ENCODE peak calls at places on chromosomes 4 and X, in four cellular contexts. J, H, F and N are unnamed samples.

GRCh38 chr4:82951196-82951595 is 50.7 kb downstream of the THAP9 start:
- DNase-seq in H (no peak), F (no peak), J (no peak), N (no peak)

GRCh38 chrX:30906726-30907125 is 17.7 kb upstream of the TAB3 start:
- DNase-seq in F (no peak), H (no peak), J (no peak), N (no peak)

GRCh38 chr4:120561648-120562047 is 360.9 kb downstream of the PRDM5 start:
- DNase-seq in J (no peak), F (no peak), H (no peak), N (no peak)

GRCh38 chrX:40108084-40108958 is 10.6 kb upstream of the BCOR start:
- DNase-seq in J (peak), F (peak), H (peak), N (no peak)

GRCh38 chrX:154378059-154378798 is 866 bp upstream of the EMD start:
- DNase-seq in F (peak), H (no peak), J (peak), N (no peak)

GRCh38 chr4:113908829-113909228 is 70.6 kb downstream of the ARSJ start:
- DNase-seq in J (peak), F (no peak), H (no peak), N (no peak)

GRCh38 chrX:63506320-63506719 is 155.2 kb upstream of the SPIN4 start:
- DNase-seq in H (peak), F (no peak), J (peak), N (no peak)

GRCh38 chrX:69546417-69546816 is 42.3 kb downstream of the NALF2 start:
- DNase-seq in H (no peak), F (no peak), J (no peak), N (no peak)

GRCh38 chr4:152072001-152072485 is 311.2 kb upstream of the GATB start:
- DNase-seq in H (no peak), F (peak), J (no peak), N (no peak)

GRCh38 chrX:28609917-28610613 is 22.8 kb downstream of the IL1RAPL1 start:
- DNase-seq in F (peak), J (no peak), H (no peak), N (no peak)

GRCh38 chr4:78205601-78206000 is 148.5 kb downstream of the FRAS1 start:
- DNase-seq in J (no peak), H (no peak), F (no peak), N (no peak)

GRCh38 chr4:7462509-7462971 is 27.8 kb upstream of the PSAPL1 start:
- DNase-seq in J (no peak), H (peak), F (peak), N (no peak)

GRCh38 chr4:138595731-138596465 is 353.7 kb upstream of the SLC7A11 start:
- DNase-seq in J (no peak), F (no peak), H (no peak), N (no peak)

GRCh38 chr4:147833254-147833653 is 101.4 kb downstream of the ARHGAP10 start:
- DNase-seq in J (no peak), H (no peak), F (no peak), N (no peak)

GRCh38 chr4:38818441-38818976 is 13.9 kb upstream of the TLR1 start:
- DNase-seq in H (no peak), F (no peak), J (no peak), N (no peak)

GRCh38 chr4:140839888-140840790 is 84.0 kb upstream of the TBC1D9 start:
- DNase-seq in F (no peak), H (no peak), J (no peak), N (no peak)

GRCh38 chr4:101014417-101014816 is 332.9 kb downstream of the PPP3CA start:
- DNase-seq in F (no peak), H (no peak), J (no peak), N (no peak)

GRCh38 chr4:16027114-16027513 is 56.7 kb downstream of the PROM1 start:
- DNase-seq in J (no peak), F (no peak), H (no peak), N (no peak)

GRCh38 chrX:63566856-63567255 is 215.7 kb upstream of the SPIN4 start:
- DNase-seq in F (no peak), J (no peak), H (no peak), N (no peak)

GRCh38 chr4:54400802-54401201 is 171.7 kb downstream of the PDGFRA start:
- DNase-seq in J (peak), F (no peak), H (peak), N (no peak)

DNA sequence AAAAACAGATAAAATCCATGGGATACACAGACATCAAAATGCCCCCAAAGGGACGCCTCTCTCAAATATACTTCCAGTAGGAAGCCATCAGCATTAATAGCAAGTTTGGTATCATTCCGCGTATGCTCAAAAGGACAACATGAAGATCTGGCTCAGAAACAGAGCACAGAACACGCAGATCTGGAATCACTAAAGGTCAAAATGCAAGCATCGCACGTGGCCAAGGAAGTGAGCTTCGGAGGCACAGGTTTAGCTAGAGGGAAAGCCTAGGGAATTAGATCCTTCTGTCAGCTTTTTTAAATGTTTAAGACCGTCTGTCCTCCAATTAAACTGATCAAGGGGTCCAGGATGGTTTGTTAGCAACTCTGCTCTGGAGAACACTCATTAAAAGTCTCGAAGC is 177.5 kb upstream of the PPARGC1A start:
- DNase-seq in J (no peak), F (no peak), H (no peak), N (no peak)
- H3K27ac ChIP-seq in J (no peak), F (peak), H (no peak), N (no peak)

DNA sequence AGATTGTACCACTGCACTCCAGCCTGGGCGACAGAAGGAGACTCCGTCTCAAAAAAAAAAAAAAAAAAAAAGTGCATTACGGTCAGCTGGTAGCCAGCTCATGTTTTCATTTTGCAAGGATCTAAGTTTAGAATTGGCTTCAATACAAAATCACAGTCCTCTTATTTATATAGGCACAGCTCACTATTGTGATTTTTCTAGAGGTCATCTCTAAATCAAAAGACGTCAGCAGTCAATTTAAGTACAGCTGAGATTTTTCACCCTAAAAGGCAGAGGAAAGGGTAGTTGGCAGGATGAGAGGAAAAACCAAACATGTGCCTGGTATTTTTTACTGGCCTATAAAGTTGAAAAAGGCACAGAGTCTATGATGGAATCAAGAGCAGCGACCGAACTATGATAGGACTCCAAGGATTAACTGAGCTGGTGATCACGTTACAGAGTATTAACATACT is 30.8 kb downstream of the ASB5 start:
- DNase-seq in H (no peak), J (no peak), F (no peak), N (no peak)
- H3K27ac ChIP-seq in H (no peak), J (no peak), F (peak), N (no peak)

GRCh38 chr4:76886214-76886613 is 11.7 kb downstream of the SOWAHB start:
- DNase-seq in H (no peak), J (no peak), F (no peak), N (no peak)
- H3K27ac ChIP-seq in H (no peak), J (no peak), F (no peak), N (no peak)

GRCh38 chrX:2926664-2927275 is 2.4 kb downstream of the ARSD start:
- DNase-seq in J (no peak), H (no peak), F (no peak), N (no peak)

GRCh38 chrX:2931612-2932011 is 2.5 kb upstream of the ARSD start:
- DNase-seq in H (no peak), F (no peak), J (no peak), N (no peak)

GRCh38 chrX:2928127-2928582 is 984 bp downstream of the ARSD start:
- DNase-seq in F (peak), H (no peak), J (no peak), N (no peak)

GRCh38 chrX:2931155-2931554 is 2.0 kb upstream of the ARSD start:
- DNase-seq in J (no peak), H (no peak), F (no peak), N (no peak)

GRCh38 chrX:2928583-2929434 is at the start of gene ARSD:
- DNase-seq in H (peak), J (peak), F (peak), N (peak)
- H3K27ac ChIP-seq in H (peak), J (no peak), F (peak), N (peak)

GRCh38 chr4:48779095-48779997 is 733 bp downstream of the FRYL start:
- DNase-seq in J (peak), F (peak), H (peak), N (peak)

GRCh38 chr4:48777739-48778138 is 2.3 kb downstream of the FRYL start:
- DNase-seq in F (no peak), J (no peak), H (no peak), N (no peak)

GRCh38 chr4:48778431-48779094 is 1.5 kb downstream of the FRYL start:
- DNase-seq in F (no peak), H (no peak), J (peak), N (no peak)

GRCh38 chr4:48772568-48772967 is 7.5 kb downstream of the FRYL start:
- DNase-seq in J (no peak), H (no peak), F (no peak), N (no peak)

DNA sequence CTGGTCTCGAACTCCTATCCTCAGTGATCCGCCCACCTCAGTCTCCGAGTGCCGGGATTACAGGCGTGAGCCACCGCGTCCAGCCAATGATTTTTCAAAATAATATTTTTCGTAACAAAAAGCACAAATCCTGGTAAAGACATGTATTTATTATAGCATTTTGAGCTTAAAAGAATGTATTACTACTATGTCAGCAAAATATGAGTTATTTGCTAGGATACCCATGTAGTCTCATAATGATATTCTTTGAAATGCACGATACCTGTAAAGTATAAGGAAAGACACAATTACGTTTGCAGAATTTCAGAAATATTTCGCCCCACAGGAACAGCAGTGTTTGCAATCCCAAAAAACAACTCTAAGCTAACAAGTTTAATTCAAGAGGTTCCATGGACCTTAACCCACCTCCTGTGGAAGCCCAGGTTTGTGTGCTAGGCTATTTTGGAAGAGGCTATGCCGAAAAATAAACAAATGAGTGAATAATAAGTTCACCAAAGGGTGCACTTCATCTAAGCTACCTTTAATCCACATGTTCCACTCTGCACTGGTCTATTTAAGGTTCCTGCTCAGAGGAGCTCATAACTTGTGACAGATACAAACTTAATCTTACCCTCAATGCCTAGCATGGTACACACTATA is 5.2 kb downstream of the FRYL start:
- DNase-seq in H (no peak), J (no peak), F (no peak), N (no peak)
- H3K27ac ChIP-seq in H (no peak), J (no peak), F (peak), N (no peak)

GRCh38 chr4:74631988-74632387 is 162.3 kb downstream of the BTC start:
- DNase-seq in J (no peak), H (no peak), F (no peak), N (no peak)
- H3K27ac ChIP-seq in J (no peak), H (peak), F (no peak), N (peak)

DNA sequence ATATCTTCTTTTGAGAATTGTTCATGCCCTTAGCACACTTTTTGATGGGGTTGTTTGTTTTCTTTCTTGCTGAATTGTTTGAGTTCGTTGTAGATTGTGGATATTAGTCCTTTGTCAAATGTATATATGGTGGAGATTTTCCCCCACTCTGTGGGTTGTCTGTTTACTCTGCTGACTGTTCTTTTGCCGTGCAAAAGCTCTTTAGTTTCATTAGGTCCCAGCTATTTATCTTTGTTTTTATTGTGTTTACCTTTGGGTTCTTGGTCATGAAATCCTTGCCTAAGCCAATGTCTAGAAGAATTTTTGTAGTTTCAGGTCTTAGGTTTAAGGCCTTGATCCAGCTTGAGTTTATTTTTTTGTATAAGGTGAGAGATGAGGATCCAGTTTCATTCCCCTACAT is 1372.6 kb upstream of the TENM3 start:
- DNase-seq in J (no peak), F (no peak), H (no peak), N (no peak)
- H3K27ac ChIP-seq in J (no peak), F (no peak), H (no peak), N (no peak)

DNA sequence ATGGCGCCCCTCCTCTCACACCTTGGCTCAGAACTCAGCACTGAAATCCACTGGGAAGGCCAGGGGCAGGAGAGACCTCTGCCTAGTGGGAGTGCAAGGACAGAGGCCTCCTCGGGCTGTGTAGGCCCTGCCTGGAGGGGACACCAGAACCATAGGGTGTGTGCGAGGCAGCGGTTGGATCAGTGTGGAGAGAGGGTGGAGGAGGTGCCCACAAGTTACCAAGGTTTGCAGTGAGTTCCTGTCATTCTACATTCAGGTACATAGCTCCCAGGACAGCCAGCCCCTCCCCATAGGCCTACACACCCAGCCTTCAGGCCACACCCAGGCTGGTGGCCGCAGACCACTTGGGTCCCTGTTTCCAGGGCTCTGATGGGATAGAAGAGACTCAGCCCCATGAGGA is 19.2 kb upstream of the SPON2 start:
- DNase-seq in F (no peak), H (no peak), J (no peak), N (no peak)
- H3K27ac ChIP-seq in F (peak), H (peak), J (no peak), N (peak)